ENCODE peak calls at places on chromosomes 2 and 18, in four cellular contexts. One of them, this sample, is unnamed.

GRCh38 chr2:239728751-239729150 is 296.4 kb downstream of the NDUFA10 start:
- DNase-seq in WERI-Rb-1: no peak
- DNase-seq in HCT116: no peak
- DNase-seq in psoas muscle: peak; percentile 7
- DNase-seq in this sample: no peak

GRCh38 chr18:21820035-21820810 is 79.6 kb downstream of the MIB1 start:
- DNase-seq in HCT116: peak; percentile 7
- DNase-seq in psoas muscle: no peak
- DNase-seq in WERI-Rb-1: no peak
- DNase-seq in this sample: no peak

GRCh38 chr2:134009440-134009839 is 244.4 kb upstream of the MGAT5 start:
- DNase-seq in WERI-Rb-1: no peak
- DNase-seq in HCT116: no peak
- DNase-seq in psoas muscle: no peak
- DNase-seq in this sample: no peak

GRCh38 chr18:7646174-7646886 is 79.2 kb downstream of the PTPRM start:
- DNase-seq in WERI-Rb-1: no peak
- DNase-seq in HCT116: no peak
- DNase-seq in psoas muscle: no peak
- DNase-seq in this sample: no peak

GRCh38 chr2:239285071-239285931 is 115.5 kb downstream of the HDAC4 start:
- DNase-seq in WERI-Rb-1: no peak
- DNase-seq in psoas muscle: no peak
- DNase-seq in HCT116: no peak
- DNase-seq in this sample: no peak

GRCh38 chr2:14417586-14417985 is 214.9 kb upstream of the LRATD1 start:
- DNase-seq in psoas muscle: no peak
- DNase-seq in HCT116: no peak
- DNase-seq in WERI-Rb-1: no peak
- DNase-seq in this sample: no peak

GRCh38 chr18:56789004-56789888 is 138.1 kb downstream of the WDR7 start:
- DNase-seq in psoas muscle: no peak
- DNase-seq in WERI-Rb-1: peak; percentile 61
- DNase-seq in HCT116: peak; percentile 23
- DNase-seq in this sample: peak; percentile 41

GRCh38 chr18:13382990-13383821 is 164.6 kb downstream of the LDLRAD4 start:
- DNase-seq in psoas muscle: no peak
- DNase-seq in HCT116: no peak
- DNase-seq in WERI-Rb-1: no peak
- DNase-seq in this sample: no peak

GRCh38 chr18:61569176-61569892 is 236.1 kb downstream of the CDH20 start:
- DNase-seq in HCT116: no peak
- DNase-seq in psoas muscle: peak; percentile 19
- DNase-seq in WERI-Rb-1: no peak
- DNase-seq in this sample: no peak

GRCh38 chr2:176291768-176292393 is 22.6 kb downstream of the MTX2 start:
- DNase-seq in psoas muscle: no peak
- DNase-seq in HCT116: no peak
- DNase-seq in WERI-Rb-1: no peak
- DNase-seq in this sample: no peak

GRCh38 chr2:51213826-51214225 is 181.9 kb upstream of the NRXN1 start:
- DNase-seq in HCT116: no peak
- DNase-seq in psoas muscle: no peak
- DNase-seq in WERI-Rb-1: no peak
- DNase-seq in this sample: no peak

GRCh38 chr2:223297788-223298187 is 245.8 kb downstream of the KCNE4 start:
- DNase-seq in HCT116: no peak
- DNase-seq in WERI-Rb-1: no peak
- DNase-seq in psoas muscle: no peak
- DNase-seq in this sample: no peak

GRCh38 chr2:144776766-144777165 is 256.8 kb upstream of the ZEB2 start:
- DNase-seq in WERI-Rb-1: no peak
- DNase-seq in HCT116: no peak
- DNase-seq in psoas muscle: no peak
- DNase-seq in this sample: no peak

GRCh38 chr2:184696644-184697043 is 98.3 kb downstream of the ZNF804A start:
- DNase-seq in psoas muscle: no peak
- DNase-seq in WERI-Rb-1: no peak
- DNase-seq in HCT116: no peak
- DNase-seq in this sample: no peak

GRCh38 chr2:61763605-61764034 is 90.2 kb downstream of the FAM161A start:
- DNase-seq in HCT116: peak; percentile 85
- DNase-seq in WERI-Rb-1: peak; percentile 90
- DNase-seq in psoas muscle: peak; percentile 85
- DNase-seq in this sample: peak; percentile 71

GRCh38 chr2:210180494-210180893 is 9.3 kb upstream of the KANSL1L start:
- DNase-seq in psoas muscle: no peak
- DNase-seq in WERI-Rb-1: no peak
- DNase-seq in HCT116: no peak
- DNase-seq in this sample: no peak
- TF ChIP-seq CTCF in psoas muscle: no peak
- TF ChIP-seq CTCF in WERI-Rb-1: no peak
- TF ChIP-seq CTCF in HCT116: no peak
- TF ChIP-seq CTCF in this sample: no peak

GRCh38 chr2:232887171-232887850 is 17.2 kb downstream of the SNORC start:
- DNase-seq in HCT116: no peak
- DNase-seq in psoas muscle: no peak
- DNase-seq in WERI-Rb-1: peak; percentile 32
- DNase-seq in this sample: no peak
- TF ChIP-seq CTCF in HCT116: peak; percentile 33
- TF ChIP-seq CTCF in psoas muscle: no peak
- TF ChIP-seq CTCF in WERI-Rb-1: peak; percentile 66
- TF ChIP-seq CTCF in this sample: no peak

GRCh38 chr18:48336332-48336731 is 72.9 kb downstream of the ZBTB7C start:
- DNase-seq in HCT116: no peak
- DNase-seq in WERI-Rb-1: no peak
- DNase-seq in psoas muscle: no peak
- DNase-seq in this sample: no peak
- TF ChIP-seq CTCF in HCT116: no peak
- TF ChIP-seq CTCF in WERI-Rb-1: no peak
- TF ChIP-seq CTCF in psoas muscle: peak; percentile 4
- TF ChIP-seq CTCF in this sample: no peak

GRCh38 chr2:100292022-100292580 is 30.2 kb downstream of the LONRF2 start:
- DNase-seq in WERI-Rb-1: peak; percentile 16
- DNase-seq in psoas muscle: peak; percentile 25
- DNase-seq in HCT116: peak; percentile 90
- DNase-seq in this sample: no peak
- TF ChIP-seq CTCF in WERI-Rb-1: no peak
- TF ChIP-seq CTCF in psoas muscle: no peak
- TF ChIP-seq CTCF in HCT116: no peak
- TF ChIP-seq CTCF in this sample: no peak

GRCh38 chr2:241882090-241882625 is 12.6 kb downstream of the RTP5 start:
- DNase-seq in psoas muscle: peak; percentile 67
- DNase-seq in HCT116: no peak
- DNase-seq in WERI-Rb-1: peak; percentile 70
- DNase-seq in this sample: peak; percentile 38
- TF ChIP-seq CTCF in psoas muscle: no peak
- TF ChIP-seq CTCF in HCT116: peak; percentile 20
- TF ChIP-seq CTCF in WERI-Rb-1: peak; percentile 31
- TF ChIP-seq CTCF in this sample: no peak

DNA sequence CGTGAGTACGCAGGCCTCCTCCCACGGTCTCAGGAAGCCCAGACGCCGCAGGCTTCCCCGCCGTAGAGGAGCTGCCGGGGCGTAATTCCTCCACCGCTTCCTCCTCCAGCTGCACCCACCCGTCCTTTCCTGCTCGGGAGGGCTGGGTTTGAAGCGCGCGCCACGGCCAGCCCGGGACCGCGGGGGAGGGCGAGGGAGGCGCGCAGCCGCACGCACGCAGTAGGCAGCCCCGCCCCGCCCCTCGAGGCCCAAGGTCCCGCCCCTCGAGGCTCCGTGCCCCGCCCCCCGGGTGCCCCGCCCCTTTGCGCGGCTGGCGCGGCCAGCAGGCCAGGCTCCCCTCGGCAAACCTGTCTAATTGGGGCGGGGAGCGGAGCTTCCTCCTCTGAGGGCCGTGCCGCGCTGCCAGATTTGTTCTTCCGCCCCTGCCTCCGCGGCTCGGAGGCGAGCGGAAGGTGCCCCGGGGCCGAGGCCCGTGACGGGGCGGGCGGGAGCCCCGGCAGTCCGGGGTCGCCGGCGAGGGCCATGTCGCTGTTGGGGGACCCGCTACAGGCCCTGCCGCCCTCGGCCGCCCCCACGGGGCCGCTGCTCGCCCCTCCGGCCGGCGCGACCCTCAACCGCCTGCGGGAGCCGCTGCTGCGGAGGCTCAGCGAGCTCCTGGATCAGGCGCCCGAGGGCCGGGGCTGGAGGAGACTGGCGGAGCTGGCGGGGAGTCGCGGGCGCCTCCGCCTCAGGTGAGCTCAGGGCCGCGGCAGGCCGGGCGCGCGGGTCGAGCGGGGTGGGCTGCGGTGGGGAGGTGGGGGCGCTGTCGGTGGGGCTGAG is at the start of gene MALT1:
- DNase-seq in HCT116: peak; percentile 68
- DNase-seq in WERI-Rb-1: peak; percentile 96
- DNase-seq in psoas muscle: peak; percentile 91
- DNase-seq in this sample: peak; percentile 99
- TF ChIP-seq CTCF in HCT116: no peak
- TF ChIP-seq CTCF in WERI-Rb-1: peak; percentile 27
- TF ChIP-seq CTCF in psoas muscle: no peak
- TF ChIP-seq CTCF in this sample: no peak

DNA sequence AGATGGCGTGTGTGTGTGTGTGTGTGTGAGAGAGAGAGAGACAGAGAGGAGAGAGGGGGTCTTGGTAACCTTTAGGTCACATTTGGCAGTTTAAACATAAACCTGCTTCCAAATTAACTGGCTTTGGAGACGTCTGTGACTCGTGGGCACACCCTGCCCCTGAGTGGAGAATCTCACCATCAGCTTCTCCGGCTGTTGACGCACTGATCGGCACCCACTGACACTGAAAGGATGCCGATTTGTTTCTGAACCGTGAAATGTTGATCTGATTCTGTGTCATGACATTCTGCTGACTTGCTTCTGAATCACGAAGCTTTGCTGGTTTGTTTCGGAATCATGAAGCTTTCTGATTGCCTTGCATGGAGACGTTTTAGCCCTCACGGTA is 114.7 kb downstream of the RTP5 start:
- DNase-seq in psoas muscle: no peak
- DNase-seq in HCT116: no peak
- DNase-seq in WERI-Rb-1: no peak
- DNase-seq in this sample: no peak
- TF ChIP-seq CTCF in psoas muscle: no peak
- TF ChIP-seq CTCF in HCT116: no peak
- TF ChIP-seq CTCF in WERI-Rb-1: no peak
- TF ChIP-seq CTCF in this sample: no peak

GRCh38 chr18:48776161-48776555 is 174.6 kb downstream of the SMAD7 start:
- DNase-seq in psoas muscle: no peak
- DNase-seq in WERI-Rb-1: no peak
- DNase-seq in HCT116: no peak
- DNase-seq in this sample: no peak

GRCh38 chr18:48778344-48779011 is 172.3 kb downstream of the SMAD7 start:
- DNase-seq in HCT116: no peak
- DNase-seq in WERI-Rb-1: no peak
- DNase-seq in psoas muscle: peak; percentile 12
- DNase-seq in this sample: no peak

GRCh38 chr18:48776641-48777025 is 174.1 kb downstream of the SMAD7 start:
- DNase-seq in HCT116: no peak
- DNase-seq in psoas muscle: no peak
- DNase-seq in WERI-Rb-1: peak; percentile 51
- DNase-seq in this sample: no peak

GRCh38 chr18:48777026-48777736 is 173.6 kb downstream of the SMAD7 start:
- DNase-seq in HCT116: no peak
- DNase-seq in psoas muscle: peak; percentile 63
- DNase-seq in WERI-Rb-1: peak; percentile 80
- DNase-seq in this sample: peak; percentile 79

GRCh38 chr18:48777737-48778111 is 173.0 kb downstream of the SMAD7 start:
- DNase-seq in WERI-Rb-1: no peak
- DNase-seq in HCT116: no peak
- DNase-seq in psoas muscle: no peak
- DNase-seq in this sample: no peak
- TF ChIP-seq CTCF in WERI-Rb-1: no peak
- TF ChIP-seq CTCF in HCT116: no peak
- TF ChIP-seq CTCF in psoas muscle: no peak
- TF ChIP-seq CTCF in this sample: no peak